ENCODE peak calls at places on chromosomes 1 and 21, in nine cellular contexts. X is CD8-positive, alpha-beta T cell; I is IMR-90; Q is lower lobe of right lung; T is heart left ventricle; F is hepatocyte; U is tibial nerve; P is heart right ventricle; G is CD8-positive, alpha-beta memory T cell. A is an unnamed sample.

GRCh38 chr1:156310962-156311361 is 11.9 kb upstream of the VHLL start:
- DNase-seq in X (no peak), I (peak), Q (no peak), T (no peak), F (no peak), U (no peak), P (no peak), G (no peak), A (no peak)

GRCh38 chr1:31155216-31155806 is 84.4 kb downstream of the NKAIN1 start:
- DNase-seq in X (peak), I (peak), Q (peak), T (peak), F (peak), U (no peak), P (peak), G (peak), A (peak)

GRCh38 chr1:155729031-155729898 is 40.4 kb downstream of the DAP3 start:
- DNase-seq in X (peak), I (peak), Q (no peak), T (no peak), F (peak), U (peak), P (no peak), G (no peak), A (peak)

GRCh38 chr1:34427170-34427569 is 250.5 kb downstream of the C1orf94 start:
- DNase-seq in X (no peak), I (no peak), Q (no peak), T (no peak), F (no peak), U (no peak), P (no peak), G (no peak), A (no peak)

GRCh38 chr1:246930830-246931548 is 759 bp downstream of the AHCTF1 start:
- DNase-seq in X (peak), I (peak), Q (peak), T (peak), F (peak), U (peak), P (peak), G (peak), A (peak)

GRCh38 chr1:111867868-111868440 is 112.3 kb downstream of the DDX20 start:
- DNase-seq in X (no peak), I (no peak), Q (no peak), T (no peak), F (no peak), U (no peak), P (no peak), G (no peak), A (no peak)

GRCh38 chr1:244239261-244239770 is 188.2 kb downstream of the ZBTB18 start:
- DNase-seq in X (no peak), I (peak), Q (no peak), T (no peak), F (no peak), U (no peak), P (no peak), G (no peak), A (no peak)

GRCh38 chr21:28252923-28253322 is 739.8 kb downstream of the LTN1 start:
- DNase-seq in X (no peak), I (no peak), Q (no peak), T (no peak), F (no peak), U (no peak), P (no peak), G (no peak), A (no peak)

GRCh38 chr1:22639286-22639685 is 2.9 kb downstream of the C1QA start:
- DNase-seq in X (no peak), I (peak), Q (no peak), T (no peak), F (peak), U (no peak), P (no peak), G (no peak), A (no peak)

GRCh38 chr1:42690477-42691156 is 8.4 kb downstream of the YBX1 start:
- DNase-seq in X (no peak), I (peak), Q (no peak), T (no peak), F (no peak), U (no peak), P (no peak), G (no peak), A (no peak)

GRCh38 chr1:182889997-182890396 is 50.9 kb downstream of the DHX9 start:
- DNase-seq in X (no peak), I (no peak), Q (no peak), T (no peak), F (no peak), U (no peak), P (no peak), G (peak), A (no peak)

GRCh38 chr1:38589036-38589435 is 270.5 kb downstream of the RRAGC start:
- DNase-seq in X (no peak), I (no peak), Q (no peak), T (peak), F (no peak), U (no peak), P (peak), G (no peak), A (no peak)

GRCh38 chr1:100604372-100604771 is 66.4 kb downstream of the GPR88 start:
- DNase-seq in X (no peak), I (no peak), Q (no peak), T (no peak), F (no peak), U (no peak), P (no peak), G (no peak), A (no peak)

GRCh38 chr1:160630523-160631087 is 16.2 kb downstream of the SLAMF1 start:
- DNase-seq in X (no peak), I (no peak), Q (no peak), T (no peak), F (no peak), U (no peak), P (no peak), G (no peak), A (no peak)

GRCh38 chr1:36884029-36884701 is 150.2 kb downstream of the GRIK3 start:
- DNase-seq in X (no peak), I (no peak), Q (no peak), T (no peak), F (no peak), U (peak), P (no peak), G (no peak), A (peak)

GRCh38 chr21:28916150-28916893 is 76.4 kb downstream of the LTN1 start:
- DNase-seq in X (no peak), I (no peak), Q (no peak), T (no peak), F (no peak), U (no peak), P (no peak), G (no peak), A (no peak)

GRCh38 chr1:92030701-92031107 is 919 bp downstream of the EPHX4 start:
- DNase-seq in X (no peak), I (peak), Q (no peak), T (no peak), F (peak), U (no peak), P (no peak), G (no peak), A (peak)

GRCh38 chr1:67755619-67756018 is 70.6 kb downstream of the GADD45A start:
- DNase-seq in X (no peak), I (no peak), Q (no peak), T (no peak), F (no peak), U (no peak), P (no peak), G (no peak), A (no peak)

GRCh38 chr1:216330262-216330661 is 93.0 kb downstream of the USH2A start:
- DNase-seq in X (no peak), I (peak), Q (no peak), T (no peak), F (no peak), U (no peak), P (no peak), G (no peak), A (no peak)

GRCh38 chr1:214833357-214833756 is 230.4 kb downstream of the CENPF start:
- DNase-seq in X (no peak), I (peak), Q (no peak), T (no peak), F (no peak), U (no peak), P (no peak), G (no peak), A (no peak)

GRCh38 chr1:180070286-180070685 is 84.4 kb upstream of the QSOX1 start:
- DNase-seq in X (no peak), I (no peak), Q (no peak), T (no peak), F (no peak), U (no peak), P (no peak), G (no peak), A (no peak)

GRCh38 chr1:70587803-70588465 is 176.9 kb downstream of the CTH start:
- DNase-seq in X (no peak), I (no peak), Q (no peak), T (no peak), F (peak), U (no peak), P (no peak), G (no peak), A (no peak)
- H3K4me3 ChIP-seq in X (no peak), I (no peak), Q (no peak), T (no peak), F (no peak), U (no peak), P (no peak), G (no peak), A (no peak)

DNA sequence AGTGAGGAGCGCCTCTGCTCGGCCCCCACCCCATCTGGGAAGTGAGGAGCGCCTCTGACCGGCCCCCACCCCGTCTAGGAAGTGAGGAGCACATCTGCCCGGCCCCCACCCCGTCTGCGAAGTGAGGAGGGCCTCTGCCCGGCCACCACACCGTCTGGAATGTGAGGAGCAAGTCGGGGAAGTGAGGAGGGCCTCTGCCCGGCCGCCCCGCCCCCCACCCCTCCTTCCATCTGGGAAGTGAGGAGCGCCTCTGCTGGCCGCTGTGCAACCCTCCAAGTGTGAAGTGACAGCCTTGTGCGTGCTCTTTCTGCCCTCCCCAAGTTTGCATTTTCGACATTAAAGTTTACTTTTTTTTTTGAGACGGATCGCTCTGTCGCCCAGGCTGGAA is 5.1 kb upstream of the ZZZ3 start:
- DNase-seq in X (no peak), I (no peak), Q (peak), T (no peak), F (peak), U (no peak), P (peak), G (no peak), A (no peak)
- H3K27ac ChIP-seq in X (no peak), I (no peak), Q (no peak), T (no peak), F (no peak), U (no peak), P (no peak), G (no peak), A (no peak)

GRCh38 chr21:41868062-41868710 is 11.0 kb downstream of the PRDM15 start:
- DNase-seq in X (no peak), I (peak), Q (no peak), T (no peak), F (no peak), U (no peak), P (no peak), G (no peak), A (no peak)

GRCh38 chr21:41871302-41872030 is 7.7 kb downstream of the PRDM15 start:
- DNase-seq in X (no peak), I (no peak), Q (no peak), T (no peak), F (no peak), U (no peak), P (no peak), G (no peak), A (no peak)

GRCh38 chr21:41873005-41873404 is 6.1 kb downstream of the PRDM15 start:
- DNase-seq in X (no peak), I (no peak), Q (no peak), T (no peak), F (no peak), U (no peak), P (no peak), G (no peak), A (no peak)

GRCh38 chr21:41867313-41867712 is 11.8 kb downstream of the PRDM15 start:
- DNase-seq in X (no peak), I (no peak), Q (no peak), T (no peak), F (no peak), U (no peak), P (no peak), G (no peak), A (no peak)

DNA sequence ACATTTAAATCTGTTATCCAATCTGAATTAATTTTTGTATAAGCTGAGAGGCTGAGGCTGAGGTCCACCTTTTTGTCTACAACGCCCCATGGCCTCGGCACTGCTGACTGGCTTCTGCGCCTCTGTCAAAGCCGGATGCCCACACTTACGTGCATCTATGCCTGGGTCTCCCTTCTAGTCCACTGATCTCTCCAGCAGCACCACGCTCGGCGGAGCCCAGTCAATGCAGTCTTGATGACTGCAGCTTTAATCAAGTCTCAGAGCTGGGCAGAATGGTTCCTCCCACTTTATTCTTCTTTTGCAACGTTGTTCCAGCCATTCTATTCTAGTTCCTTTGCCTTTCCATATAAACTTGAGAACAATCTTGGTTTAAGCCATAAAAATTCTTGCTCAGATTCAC is 9.4 kb downstream of the PRDM15 start:
- DNase-seq in X (no peak), I (no peak), Q (no peak), T (no peak), F (no peak), U (no peak), P (no peak), G (no peak), A (no peak)
- H3K4me3 ChIP-seq in X (no peak), I (no peak), Q (no peak), T (no peak), F (no peak), U (no peak), P (no peak), G (no peak), A (no peak)

GRCh38 chr1:70355111-70355407 is 537 bp upstream of the ANKRD13C start:
- DNase-seq in X (no peak), I (no peak), Q (no peak), T (no peak), F (no peak), U (no peak), P (no peak), G (no peak), A (no peak)
- H3K27ac ChIP-seq in X (peak), I (peak), Q (peak), T (peak), F (peak), U (peak), P (peak), G (peak), A (peak)

DNA sequence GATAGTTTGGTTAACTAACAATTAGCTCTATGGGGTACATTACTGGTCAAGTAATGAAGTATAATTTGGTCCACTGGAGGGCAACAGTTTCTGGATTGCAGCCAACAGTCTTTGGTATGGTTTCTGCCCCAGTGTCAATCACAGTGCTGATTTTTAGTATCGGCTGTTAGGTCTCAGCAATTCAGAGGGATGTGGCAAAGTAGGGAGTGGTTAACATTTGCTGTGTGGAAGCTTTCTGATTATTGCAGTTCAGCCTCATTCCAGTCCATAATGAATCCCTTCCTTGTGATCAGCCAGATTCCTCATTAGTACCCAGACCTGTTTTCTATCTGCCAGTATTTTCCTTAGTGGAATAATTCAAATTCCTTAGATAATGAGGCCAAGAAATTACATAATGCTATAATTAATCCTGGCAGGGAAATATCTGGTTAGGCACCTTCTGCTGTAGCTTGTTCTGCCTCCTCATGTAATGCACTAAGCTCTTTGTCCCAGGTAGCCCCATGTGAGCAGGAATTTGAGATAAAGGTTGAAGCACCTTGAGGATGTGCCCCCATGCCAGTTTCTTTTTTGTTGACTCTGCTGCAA is 14.0 kb downstream of the F3 start:
- DNase-seq in X (no peak), I (peak), Q (no peak), T (no peak), F (peak), U (no peak), P (no peak), G (no peak), A (no peak)
- H3K4me3 ChIP-seq in X (no peak), I (no peak), Q (no peak), T (no peak), F (no peak), U (no peak), P (no peak), G (no peak), A (no peak)

GRCh38 chr1:154698320-154699096 is 90.5 kb upstream of the ADAR start:
- DNase-seq in X (no peak), I (no peak), Q (no peak), T (no peak), F (peak), U (no peak), P (no peak), G (no peak), A (no peak)
- H3K27ac ChIP-seq in X (no peak), I (no peak), Q (no peak), T (no peak), F (peak), U (no peak), P (no peak), G (no peak), A (no peak)

GRCh38 chr1:202192770-202193613 is 607 bp upstream of the LGR6 start:
- DNase-seq in X (peak), I (peak), Q (peak), T (peak), F (peak), U (peak), P (peak), G (peak), A (peak)
- H3K4me3 ChIP-seq in X (no peak), I (no peak), Q (peak), T (no peak), F (peak), U (no peak), P (peak), G (no peak), A (no peak)

DNA sequence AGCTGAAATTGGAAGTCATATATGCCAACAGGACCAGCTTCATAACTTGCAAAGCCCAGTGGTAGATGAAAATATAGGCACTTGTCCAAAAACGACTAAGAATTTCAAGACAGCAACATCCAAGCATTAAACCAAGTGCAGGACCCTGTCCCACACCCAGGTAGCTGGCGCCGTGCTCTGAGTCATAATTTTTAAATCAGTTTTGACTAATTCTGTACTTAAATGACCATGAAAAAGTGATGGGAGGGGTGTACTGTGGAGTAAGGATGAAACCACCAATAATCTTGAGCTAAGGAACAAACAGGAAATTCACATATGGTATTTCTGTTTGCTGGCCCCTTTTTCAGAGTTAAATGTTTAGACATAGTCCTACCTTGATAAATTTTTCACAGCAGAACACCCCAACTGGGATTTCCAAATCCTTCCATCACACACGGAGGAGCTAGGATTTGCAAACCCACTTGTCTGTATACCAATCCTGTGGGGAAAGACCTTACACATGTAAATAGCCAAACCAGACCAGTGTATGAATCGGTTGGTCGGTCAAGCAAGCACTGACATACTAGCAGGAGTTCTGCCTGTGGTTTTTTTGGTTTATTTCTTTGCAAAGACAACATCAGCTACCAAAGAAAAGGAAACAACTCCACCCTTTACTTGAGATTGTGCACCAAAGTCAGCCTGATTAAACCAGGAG is 235.7 kb upstream of the RAB4A start:
- DNase-seq in X (no peak), I (no peak), Q (no peak), T (no peak), F (no peak), U (no peak), P (no peak), G (no peak), A (no peak)
- H3K27ac ChIP-seq in X (no peak), I (no peak), Q (no peak), T (no peak), F (peak), U (no peak), P (no peak), G (no peak), A (no peak)